ENCODE peak calls at places on chromosome 5, in four cellular contexts. One of them, this sample, is unnamed. For H3K4me1, the result is how much of the 10 kb centered on the place peaks cover.

GRCh38 chr5:98205691-98206461 is 567.6 kb upstream of the RGMB start:
- DNase-seq in astrocyte: peak
- DNase-seq in HCT116: no peak
- DNase-seq in H9: no peak
- DNase-seq in this sample: no peak

GRCh38 chr5:60633336-60633735 is 66.6 kb downstream of the DEPDC1B start:
- DNase-seq in H9: no peak
- DNase-seq in HCT116: no peak
- DNase-seq in astrocyte: peak
- DNase-seq in this sample: no peak

GRCh38 chr5:52743970-52744369 is 43.7 kb upstream of the ITGA1 start:
- DNase-seq in HCT116: no peak
- DNase-seq in H9: no peak
- DNase-seq in astrocyte: peak
- DNase-seq in this sample: no peak

GRCh38 chr5:179795049-179795862 is 1.5 kb downstream of the LTC4S start:
- DNase-seq in H9: peak
- DNase-seq in astrocyte: no peak
- DNase-seq in HCT116: no peak
- DNase-seq in this sample: peak

GRCh38 chr5:14871084-14871572 is 450 bp downstream of the ANKH start:
- DNase-seq in H9: no peak
- DNase-seq in HCT116: no peak
- DNase-seq in astrocyte: no peak
- DNase-seq in this sample: peak

GRCh38 chr5:15943487-15943886 is 236.1 kb downstream of the MARCHF11 start:
- DNase-seq in HCT116: no peak
- DNase-seq in H9: no peak
- DNase-seq in astrocyte: peak
- DNase-seq in this sample: no peak

GRCh38 chr5:169876376-169876775 is 103.9 kb downstream of the INSYN2B start:
- DNase-seq in H9: no peak
- DNase-seq in HCT116: no peak
- DNase-seq in astrocyte: peak
- DNase-seq in this sample: no peak

GRCh38 chr5:168163966-168164365 is 127.5 kb upstream of the WWC1 start:
- DNase-seq in astrocyte: no peak
- DNase-seq in H9: no peak
- DNase-seq in HCT116: no peak
- DNase-seq in this sample: no peak

GRCh38 chr5:157186309-157187045 is 5.8 kb downstream of the ITK start:
- DNase-seq in astrocyte: no peak
- DNase-seq in HCT116: no peak
- DNase-seq in H9: no peak
- DNase-seq in this sample: no peak

GRCh38 chr5:78589928-78590327 is 58.6 kb downstream of the LHFPL2 start:
- DNase-seq in astrocyte: no peak
- DNase-seq in HCT116: no peak
- DNase-seq in H9: no peak
- DNase-seq in this sample: no peak

GRCh38 chr5:78593465-78593864 is 55.1 kb downstream of the LHFPL2 start:
- DNase-seq in astrocyte: no peak
- DNase-seq in H9: no peak
- DNase-seq in HCT116: no peak
- DNase-seq in this sample: no peak

GRCh38 chr5:78592735-78593386 is 55.7 kb downstream of the LHFPL2 start:
- DNase-seq in HCT116: no peak
- DNase-seq in H9: no peak
- DNase-seq in astrocyte: no peak
- DNase-seq in this sample: no peak

GRCh38 chr5:78591972-78592700 is 56.4 kb downstream of the LHFPL2 start:
- DNase-seq in H9: no peak
- DNase-seq in astrocyte: peak
- DNase-seq in HCT116: no peak
- DNase-seq in this sample: no peak

GRCh38 chr5:78591227-78591626 is 57.3 kb downstream of the LHFPL2 start:
- DNase-seq in HCT116: peak
- DNase-seq in astrocyte: peak
- DNase-seq in H9: no peak
- DNase-seq in this sample: no peak
- H3K4me1 ChIP-seq in HCT116: under half
- H3K4me1 ChIP-seq in astrocyte: half or more
- H3K4me1 ChIP-seq in H9: under half
- H3K4me1 ChIP-seq in this sample: under half

GRCh38 chr5:173327084-173327947 is 898 bp downstream of the STC2 start:
- DNase-seq in astrocyte: peak
- DNase-seq in H9: no peak
- DNase-seq in HCT116: no peak
- DNase-seq in this sample: peak
- H2AFZ ChIP-seq in astrocyte: peak
- H2AFZ ChIP-seq in H9: no peak
- H2AFZ ChIP-seq in HCT116: no peak
- H2AFZ ChIP-seq in this sample: no peak

GRCh38 chr5:125203039-125203438 is 456.6 kb upstream of the ZNF608 start:
- DNase-seq in astrocyte: no peak
- DNase-seq in HCT116: no peak
- DNase-seq in H9: no peak
- DNase-seq in this sample: no peak

GRCh38 chr5:125202353-125202752 is 455.9 kb upstream of the ZNF608 start:
- DNase-seq in H9: no peak
- DNase-seq in astrocyte: no peak
- DNase-seq in HCT116: no peak
- DNase-seq in this sample: no peak

GRCh38 chr5:125199968-125200841 is 453.8 kb upstream of the ZNF608 start:
- DNase-seq in astrocyte: peak
- DNase-seq in HCT116: no peak
- DNase-seq in H9: peak
- DNase-seq in this sample: peak

GRCh38 chr5:125199373-125199772 is 452.9 kb upstream of the ZNF608 start:
- DNase-seq in astrocyte: no peak
- DNase-seq in HCT116: no peak
- DNase-seq in H9: no peak
- DNase-seq in this sample: no peak

DNA sequence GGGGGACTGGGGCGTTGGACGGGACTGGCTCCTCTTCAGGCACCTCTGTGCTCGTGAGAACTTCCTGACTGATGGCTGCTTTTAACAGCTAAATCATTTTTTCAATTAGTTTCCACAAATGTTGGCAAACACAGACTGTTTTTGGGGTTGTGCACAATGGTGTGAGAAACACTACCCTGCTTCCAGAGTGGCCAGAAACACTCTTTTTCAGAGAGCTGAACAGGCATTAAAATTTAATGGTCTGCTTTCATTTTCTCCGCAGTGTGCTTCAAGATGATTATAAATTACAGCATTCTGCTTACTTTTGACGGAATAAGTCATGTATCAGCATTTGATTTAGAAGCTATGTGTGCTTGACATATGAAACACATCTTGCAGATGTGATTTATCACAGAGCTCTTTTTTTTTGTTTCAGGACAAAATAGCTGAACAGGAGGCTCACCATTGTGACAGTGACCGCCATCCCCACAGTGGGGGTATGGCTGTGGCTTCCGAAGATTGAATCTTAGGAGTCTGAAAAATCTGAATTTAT is 454.5 kb upstream of the ZNF608 start:
- DNase-seq in H9: no peak
- DNase-seq in astrocyte: no peak
- DNase-seq in HCT116: no peak
- DNase-seq in this sample: no peak
- H3K4me1 ChIP-seq in H9: under half
- H3K4me1 ChIP-seq in astrocyte: under half
- H3K4me1 ChIP-seq in HCT116: under half
- H3K4me1 ChIP-seq in this sample: half or more

DNA sequence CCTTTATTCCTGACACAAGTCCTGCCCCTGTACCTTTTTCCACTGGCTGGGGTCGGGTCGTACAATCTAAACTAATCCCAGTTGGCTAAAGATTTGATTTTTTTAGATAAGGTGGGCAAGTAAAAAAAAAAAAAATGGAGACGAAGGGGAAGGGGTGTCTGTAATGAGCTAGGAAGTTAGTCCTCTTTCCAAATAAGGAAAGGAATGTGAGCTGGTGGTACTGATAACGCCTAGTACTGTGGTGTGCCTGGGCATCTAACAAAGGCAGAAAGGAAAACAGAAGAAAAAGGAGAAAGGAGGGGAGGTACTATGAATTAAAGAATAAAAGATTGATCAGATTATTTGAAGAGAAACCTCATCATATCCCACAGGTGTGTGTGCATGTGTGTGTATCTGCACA is 21.3 kb downstream of the PRDM9 start:
- DNase-seq in HCT116: no peak
- DNase-seq in H9: no peak
- DNase-seq in astrocyte: no peak
- DNase-seq in this sample: peak
- H2AFZ ChIP-seq in HCT116: no peak
- H2AFZ ChIP-seq in H9: no peak
- H2AFZ ChIP-seq in astrocyte: no peak
- H2AFZ ChIP-seq in this sample: no peak

GRCh38 chr5:5183933-5184332 is 43.8 kb downstream of the ADAMTS16 start:
- DNase-seq in H9: peak
- DNase-seq in HCT116: no peak
- DNase-seq in astrocyte: no peak
- DNase-seq in this sample: no peak
- H3K4me1 ChIP-seq in H9: under half
- H3K4me1 ChIP-seq in HCT116: under half
- H3K4me1 ChIP-seq in astrocyte: under half
- H3K4me1 ChIP-seq in this sample: under half